ENCODE peak calls at places on chromosomes 5 and 9, in four cellular contexts. S is upper lobe of right lung; E is SJSA1; P is activated T-cell treated with anti-CD3 and anti-CD28 coated beads, Interleukin-2, amount 50 U/mL, for 72 hours. G is an unnamed sample.

GRCh38 chr9:130172858-130173461 is 756 bp downstream of the NCS1 start:
- DNase-seq in S (no peak), E (no peak), P (peak), G (no peak)

GRCh38 chr5:43711496-43711895 is 108.5 kb downstream of the NNT start:
- DNase-seq in S (no peak), E (peak), P (no peak), G (peak)

GRCh38 chr9:132144708-132145365 is 17.0 kb upstream of the NTNG2 start:
- DNase-seq in S (no peak), E (no peak), P (peak), G (peak)

GRCh38 chr9:82606761-82607382 is 456.1 kb downstream of the RASEF start:
- DNase-seq in S (no peak), E (peak), P (peak), G (no peak)

GRCh38 chr5:121503111-121503840 is 348.4 kb upstream of the FTMT start:
- DNase-seq in S (no peak), E (no peak), P (no peak), G (no peak)

GRCh38 chr9:36543916-36544315 is 28.8 kb upstream of the MELK start:
- DNase-seq in S (no peak), E (peak), P (no peak), G (no peak)

GRCh38 chr9:92392690-92393089 is 11.7 kb downstream of the OGN start:
- DNase-seq in S (no peak), E (no peak), P (no peak), G (no peak)

GRCh38 chr9:7185612-7186011 is 427.8 kb downstream of the KDM4C start:
- DNase-seq in S (no peak), E (no peak), P (no peak), G (no peak)

GRCh38 chr9:100587375-100587774 is 9.5 kb downstream of the CAVIN4 start:
- DNase-seq in S (no peak), E (no peak), P (no peak), G (no peak)

GRCh38 chr5:177232761-177233160 is 70.8 kb downstream of the RAB24 start:
- DNase-seq in S (no peak), E (no peak), P (no peak), G (no peak)

GRCh38 chr9:32728181-32728580 is 55.2 kb upstream of the TMEM215 start:
- DNase-seq in S (no peak), E (no peak), P (no peak), G (no peak)

GRCh38 chr9:9790216-9790872 is 822.5 kb downstream of the PTPRD start:
- DNase-seq in S (no peak), E (no peak), P (peak), G (peak)

GRCh38 chr9:121851641-121852091 is 200.2 kb downstream of the DAB2IP start:
- DNase-seq in S (no peak), E (no peak), P (no peak), G (no peak)

GRCh38 chr9:20732118-20732517 is 48.1 kb downstream of the FOCAD start:
- DNase-seq in S (no peak), E (peak), P (no peak), G (peak)

GRCh38 chr9:127707766-127708165 is 978 bp downstream of the CFAP157 start:
- DNase-seq in S (no peak), E (no peak), P (peak), G (no peak)

GRCh38 chr5:176737746-176738699 is 72.3 kb upstream of the UNC5A start:
- DNase-seq in S (peak), E (peak), P (no peak), G (no peak)

GRCh38 chr9:122158202-122158601 is 1.4 kb downstream of the NDUFA8 start:
- DNase-seq in S (no peak), E (peak), P (peak), G (peak)

GRCh38 chr5:172760136-172760535 is 10.9 kb downstream of the DUSP1 start:
- DNase-seq in S (no peak), E (no peak), P (no peak), G (no peak)

GRCh38 chr5:141529002-141529401 is 40.1 kb downstream of the PCDHGC5 start:
- DNase-seq in S (no peak), E (no peak), P (no peak), G (no peak)

GRCh38 chr5:23506329-23507236 is 826 bp upstream of the PRDM9 start:
- DNase-seq in S (no peak), E (no peak), P (no peak), G (peak)

GRCh38 chr5:134427540-134428041 is 15.9 kb upstream of the CDKN2AIPNL start:
- DNase-seq in S (no peak), E (no peak), P (no peak), G (no peak)

GRCh38 chr9:4774209-4774608 is 18.5 kb upstream of the RCL1 start:
- DNase-seq in S (no peak), E (no peak), P (no peak), G (no peak)

GRCh38 chr5:16179511-16179935 is at the start of gene MARCHF11:
- DNase-seq in S (no peak), E (no peak), P (no peak), G (no peak)

GRCh38 chr9:107540167-107540566 is 50.6 kb upstream of the KLF4 start:
- DNase-seq in S (no peak), E (no peak), P (no peak), G (no peak)

GRCh38 chr5:177195307-177195952 is 61.9 kb downstream of the NSD1 start:
- DNase-seq in S (no peak), E (no peak), P (no peak), G (no peak)

GRCh38 chr5:127092690-127093089 is 19.4 kb upstream of the C5orf63 start:
- DNase-seq in S (no peak), E (no peak), P (no peak), G (no peak)

GRCh38 chr9:114370985-114371335 is 16.8 kb downstream of the AKNA start:
- DNase-seq in S (peak), E (no peak), P (no peak), G (no peak)

GRCh38 chr5:149666212-149666852 is 63.8 kb upstream of the PPARGC1B start:
- DNase-seq in S (peak), E (no peak), P (no peak), G (no peak)

GRCh38 chr5:53031695-53032096 is 42.5 kb downstream of the ITGA2 start:
- DNase-seq in S (no peak), E (peak), P (peak), G (peak)

G was measured in SW 1271.